ENCODE peak calls at places on chromosomes 12 and 14, in nine cellular contexts. One of them, this sample, is unnamed.
A peak's percentile ranks its signal among the peaks of the same experiment; 100 is the strongest.

GRCh38 chr14:58638231-58639205 is 756 bp downstream of the DACT1 start:
- DNase-seq in fibroblast of lung: peak; percentile 57
- DNase-seq in thyroid gland: peak; percentile 47
- DNase-seq in fibroblast of villous mesenchyme: peak; percentile 44
- DNase-seq in Panc1: no peak
- DNase-seq in endothelial cell of umbilical vein: peak; percentile 26
- DNase-seq in ascending aorta: no peak
- DNase-seq in CD4-positive, alpha-beta T cell: no peak
- DNase-seq in type B pancreatic cell: no peak
- DNase-seq in this sample: no peak

GRCh38 chr12:27161458-27162228 is 79.3 kb upstream of the C12orf71 start:
- DNase-seq in fibroblast of lung: no peak
- DNase-seq in CD4-positive, alpha-beta T cell: no peak
- DNase-seq in Panc1: peak; percentile 88
- DNase-seq in ascending aorta: no peak
- DNase-seq in thyroid gland: no peak
- DNase-seq in endothelial cell of umbilical vein: peak; percentile 9
- DNase-seq in type B pancreatic cell: no peak
- DNase-seq in fibroblast of villous mesenchyme: peak; percentile 65
- DNase-seq in this sample: no peak

GRCh38 chr14:54440870-54441868 is at the start of gene CNIH1:
- DNase-seq in fibroblast of lung: peak; percentile 91
- DNase-seq in type B pancreatic cell: peak; percentile 97
- DNase-seq in thyroid gland: peak; percentile 92
- DNase-seq in ascending aorta: peak; percentile 44
- DNase-seq in Panc1: peak; percentile 72
- DNase-seq in endothelial cell of umbilical vein: peak; percentile 94
- DNase-seq in fibroblast of villous mesenchyme: peak; percentile 93
- DNase-seq in CD4-positive, alpha-beta T cell: peak; percentile 95
- DNase-seq in this sample: peak; percentile 98

GRCh38 chr12:96107236-96107635 is 71.8 kb upstream of the LTA4H start:
- DNase-seq in CD4-positive, alpha-beta T cell: no peak
- DNase-seq in fibroblast of lung: no peak
- DNase-seq in endothelial cell of umbilical vein: peak; percentile 60
- DNase-seq in thyroid gland: no peak
- DNase-seq in Panc1: no peak
- DNase-seq in fibroblast of villous mesenchyme: no peak
- DNase-seq in ascending aorta: no peak
- DNase-seq in type B pancreatic cell: no peak
- DNase-seq in this sample: no peak

GRCh38 chr12:11724888-11725310 is 75.4 kb downstream of the ETV6 start:
- DNase-seq in type B pancreatic cell: no peak
- DNase-seq in CD4-positive, alpha-beta T cell: no peak
- DNase-seq in endothelial cell of umbilical vein: peak; percentile 82
- DNase-seq in Panc1: no peak
- DNase-seq in ascending aorta: no peak
- DNase-seq in fibroblast of villous mesenchyme: peak; percentile 84
- DNase-seq in thyroid gland: peak; percentile 32
- DNase-seq in fibroblast of lung: peak; percentile 90
- DNase-seq in this sample: no peak

GRCh38 chr12:106357549-106358409 is at the start of gene POLR3B:
- DNase-seq in type B pancreatic cell: peak; percentile 96
- DNase-seq in ascending aorta: peak; percentile 83
- DNase-seq in fibroblast of villous mesenchyme: peak; percentile 96
- DNase-seq in CD4-positive, alpha-beta T cell: peak; percentile 95
- DNase-seq in thyroid gland: peak; percentile 97
- DNase-seq in fibroblast of lung: peak; percentile 95
- DNase-seq in endothelial cell of umbilical vein: peak; percentile 97
- DNase-seq in Panc1: peak; percentile 79
- DNase-seq in this sample: peak; percentile 98

GRCh38 chr12:110109037-110109836 is 14.9 kb upstream of the IFT81 start:
- DNase-seq in ascending aorta: peak; percentile 77
- DNase-seq in CD4-positive, alpha-beta T cell: no peak
- DNase-seq in fibroblast of villous mesenchyme: peak; percentile 100
- DNase-seq in thyroid gland: peak; percentile 71
- DNase-seq in endothelial cell of umbilical vein: peak; percentile 81
- DNase-seq in Panc1: no peak
- DNase-seq in type B pancreatic cell: no peak
- DNase-seq in fibroblast of lung: peak; percentile 100
- DNase-seq in this sample: no peak

GRCh38 chr12:64137117-64137516 is 85.0 kb downstream of the KICS2 start:
- DNase-seq in fibroblast of lung: no peak
- DNase-seq in thyroid gland: no peak
- DNase-seq in Panc1: no peak
- DNase-seq in fibroblast of villous mesenchyme: peak; percentile 47
- DNase-seq in CD4-positive, alpha-beta T cell: no peak
- DNase-seq in ascending aorta: no peak
- DNase-seq in type B pancreatic cell: no peak
- DNase-seq in endothelial cell of umbilical vein: no peak
- DNase-seq in this sample: no peak

GRCh38 chr12:107515446-107515958 is 170.1 kb upstream of the PWP1 start:
- DNase-seq in fibroblast of lung: peak; percentile 99
- DNase-seq in CD4-positive, alpha-beta T cell: no peak
- DNase-seq in Panc1: no peak
- DNase-seq in ascending aorta: peak; percentile 38
- DNase-seq in fibroblast of villous mesenchyme: peak; percentile 23
- DNase-seq in thyroid gland: peak; percentile 79
- DNase-seq in endothelial cell of umbilical vein: peak; percentile 73
- DNase-seq in type B pancreatic cell: no peak
- DNase-seq in this sample: peak; percentile 42

GRCh38 chr12:101027200-101027599 is 182.8 kb downstream of the SLC5A8 start:
- DNase-seq in ascending aorta: no peak
- DNase-seq in fibroblast of villous mesenchyme: no peak
- DNase-seq in Panc1: no peak
- DNase-seq in fibroblast of lung: no peak
- DNase-seq in type B pancreatic cell: no peak
- DNase-seq in endothelial cell of umbilical vein: no peak
- DNase-seq in CD4-positive, alpha-beta T cell: no peak
- DNase-seq in thyroid gland: no peak
- DNase-seq in this sample: no peak

GRCh38 chr12:50598321-50598862 is 93.6 kb downstream of the DIP2B start:
- DNase-seq in ascending aorta: no peak
- DNase-seq in fibroblast of villous mesenchyme: peak; percentile 39
- DNase-seq in type B pancreatic cell: no peak
- DNase-seq in fibroblast of lung: peak; percentile 45
- DNase-seq in Panc1: no peak
- DNase-seq in thyroid gland: peak; percentile 40
- DNase-seq in endothelial cell of umbilical vein: no peak
- DNase-seq in CD4-positive, alpha-beta T cell: no peak
- DNase-seq in this sample: peak; percentile 1

GRCh38 chr12:50600364-50600763 is 95.6 kb downstream of the DIP2B start:
- DNase-seq in type B pancreatic cell: no peak
- DNase-seq in fibroblast of villous mesenchyme: no peak
- DNase-seq in Panc1: no peak
- DNase-seq in thyroid gland: no peak
- DNase-seq in ascending aorta: no peak
- DNase-seq in CD4-positive, alpha-beta T cell: no peak
- DNase-seq in endothelial cell of umbilical vein: no peak
- DNase-seq in fibroblast of lung: no peak
- DNase-seq in this sample: peak; percentile 4

GRCh38 chr12:50599366-50600095 is 94.7 kb downstream of the DIP2B start:
- DNase-seq in thyroid gland: no peak
- DNase-seq in CD4-positive, alpha-beta T cell: no peak
- DNase-seq in type B pancreatic cell: no peak
- DNase-seq in endothelial cell of umbilical vein: peak; percentile 65
- DNase-seq in ascending aorta: no peak
- DNase-seq in fibroblast of lung: no peak
- DNase-seq in fibroblast of villous mesenchyme: no peak
- DNase-seq in Panc1: no peak
- DNase-seq in this sample: no peak

GRCh38 chr12:50595667-50596066 is 90.9 kb downstream of the DIP2B start:
- DNase-seq in endothelial cell of umbilical vein: no peak
- DNase-seq in thyroid gland: no peak
- DNase-seq in type B pancreatic cell: no peak
- DNase-seq in fibroblast of lung: no peak
- DNase-seq in fibroblast of villous mesenchyme: no peak
- DNase-seq in CD4-positive, alpha-beta T cell: no peak
- DNase-seq in ascending aorta: no peak
- DNase-seq in Panc1: no peak
- DNase-seq in this sample: no peak

GRCh38 chr12:50597200-50598195 is 92.7 kb downstream of the DIP2B start:
- DNase-seq in type B pancreatic cell: no peak
- DNase-seq in thyroid gland: no peak
- DNase-seq in fibroblast of lung: peak; percentile 91
- DNase-seq in CD4-positive, alpha-beta T cell: no peak
- DNase-seq in fibroblast of villous mesenchyme: peak; percentile 80
- DNase-seq in Panc1: peak; percentile 83
- DNase-seq in endothelial cell of umbilical vein: peak; percentile 80
- DNase-seq in ascending aorta: no peak
- DNase-seq in this sample: peak; percentile 38
- TF ChIP-seq CTCF in type B pancreatic cell: no peak
- TF ChIP-seq CTCF in thyroid gland: no peak
- TF ChIP-seq CTCF in fibroblast of lung: no peak
- TF ChIP-seq CTCF in CD4-positive, alpha-beta T cell: no peak
- TF ChIP-seq CTCF in fibroblast of villous mesenchyme: peak; percentile 13
- TF ChIP-seq CTCF in Panc1: peak; percentile 51
- TF ChIP-seq CTCF in endothelial cell of umbilical vein: no peak
- TF ChIP-seq CTCF in ascending aorta: no peak
- TF ChIP-seq CTCF in this sample: peak; percentile 23

GRCh38 chr12:126051611-126052107 is 986.4 kb downstream of the AACS start:
- DNase-seq in CD4-positive, alpha-beta T cell: no peak
- DNase-seq in thyroid gland: no peak
- DNase-seq in Panc1: no peak
- DNase-seq in fibroblast of villous mesenchyme: peak; percentile 90
- DNase-seq in ascending aorta: no peak
- DNase-seq in fibroblast of lung: peak; percentile 96
- DNase-seq in endothelial cell of umbilical vein: no peak
- DNase-seq in type B pancreatic cell: no peak
- DNase-seq in this sample: no peak
- TF ChIP-seq CTCF in CD4-positive, alpha-beta T cell: no peak
- TF ChIP-seq CTCF in thyroid gland: no peak
- TF ChIP-seq CTCF in Panc1: peak; percentile 10
- TF ChIP-seq CTCF in fibroblast of villous mesenchyme: peak; percentile 21
- TF ChIP-seq CTCF in ascending aorta: no peak
- TF ChIP-seq CTCF in fibroblast of lung: no peak
- TF ChIP-seq CTCF in endothelial cell of umbilical vein: no peak
- TF ChIP-seq CTCF in type B pancreatic cell: no peak
- TF ChIP-seq CTCF in this sample: no peak

DNA sequence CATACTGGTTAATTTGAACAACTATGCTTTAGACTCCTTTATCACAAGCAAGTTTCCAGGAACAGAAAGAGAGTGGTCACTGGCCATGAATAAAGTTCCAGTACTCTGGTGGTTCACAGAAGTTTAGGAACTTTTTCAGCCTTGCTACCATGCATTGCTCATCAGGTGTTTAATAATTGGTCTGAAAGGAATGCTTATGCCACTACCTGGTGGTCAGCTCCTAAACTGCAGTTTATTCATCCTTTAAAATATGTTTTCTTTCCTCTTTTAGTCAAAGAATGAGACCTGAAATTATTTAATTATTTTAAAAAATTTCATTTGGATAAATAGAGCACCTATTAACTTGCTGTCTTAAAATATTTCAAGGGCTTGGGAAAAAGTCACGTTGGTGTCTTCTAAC is 260.1 kb upstream of the OR4E1 start:
- DNase-seq in endothelial cell of umbilical vein: peak; percentile 53
- DNase-seq in Panc1: no peak
- DNase-seq in type B pancreatic cell: no peak
- DNase-seq in fibroblast of villous mesenchyme: no peak
- DNase-seq in fibroblast of lung: no peak
- DNase-seq in thyroid gland: no peak
- DNase-seq in CD4-positive, alpha-beta T cell: no peak
- DNase-seq in ascending aorta: no peak
- DNase-seq in this sample: no peak
- TF ChIP-seq CTCF in endothelial cell of umbilical vein: peak; percentile 35
- TF ChIP-seq CTCF in Panc1: no peak
- TF ChIP-seq CTCF in type B pancreatic cell: peak; percentile 59
- TF ChIP-seq CTCF in fibroblast of villous mesenchyme: no peak
- TF ChIP-seq CTCF in fibroblast of lung: no peak
- TF ChIP-seq CTCF in thyroid gland: no peak
- TF ChIP-seq CTCF in CD4-positive, alpha-beta T cell: peak; percentile 31
- TF ChIP-seq CTCF in ascending aorta: no peak
- TF ChIP-seq CTCF in this sample: no peak

GRCh38 chr12:130835011-130835410 is 4.0 kb downstream of the STX2 start:
- DNase-seq in CD4-positive, alpha-beta T cell: no peak
- DNase-seq in Panc1: no peak
- DNase-seq in endothelial cell of umbilical vein: no peak
- DNase-seq in fibroblast of villous mesenchyme: no peak
- DNase-seq in ascending aorta: no peak
- DNase-seq in thyroid gland: no peak
- DNase-seq in type B pancreatic cell: no peak
- DNase-seq in fibroblast of lung: no peak
- DNase-seq in this sample: no peak

GRCh38 chr12:130839770-130840355 is 813 bp upstream of the STX2 start:
- DNase-seq in fibroblast of lung: no peak
- DNase-seq in thyroid gland: no peak
- DNase-seq in endothelial cell of umbilical vein: no peak
- DNase-seq in fibroblast of villous mesenchyme: no peak
- DNase-seq in CD4-positive, alpha-beta T cell: no peak
- DNase-seq in Panc1: no peak
- DNase-seq in ascending aorta: no peak
- DNase-seq in type B pancreatic cell: no peak
- DNase-seq in this sample: no peak

GRCh38 chr12:130838284-130838950 is 633 bp downstream of the STX2 start:
- DNase-seq in Panc1: no peak
- DNase-seq in endothelial cell of umbilical vein: peak; percentile 26
- DNase-seq in fibroblast of villous mesenchyme: peak; percentile 27
- DNase-seq in type B pancreatic cell: no peak
- DNase-seq in CD4-positive, alpha-beta T cell: peak; percentile 11
- DNase-seq in ascending aorta: no peak
- DNase-seq in fibroblast of lung: peak; percentile 15
- DNase-seq in thyroid gland: peak; percentile 55
- DNase-seq in this sample: no peak

GRCh38 chr12:130835436-130835835 is 3.6 kb downstream of the STX2 start:
- DNase-seq in type B pancreatic cell: no peak
- DNase-seq in CD4-positive, alpha-beta T cell: no peak
- DNase-seq in endothelial cell of umbilical vein: no peak
- DNase-seq in thyroid gland: no peak
- DNase-seq in ascending aorta: no peak
- DNase-seq in Panc1: no peak
- DNase-seq in fibroblast of lung: no peak
- DNase-seq in fibroblast of villous mesenchyme: no peak
- DNase-seq in this sample: no peak

DNA sequence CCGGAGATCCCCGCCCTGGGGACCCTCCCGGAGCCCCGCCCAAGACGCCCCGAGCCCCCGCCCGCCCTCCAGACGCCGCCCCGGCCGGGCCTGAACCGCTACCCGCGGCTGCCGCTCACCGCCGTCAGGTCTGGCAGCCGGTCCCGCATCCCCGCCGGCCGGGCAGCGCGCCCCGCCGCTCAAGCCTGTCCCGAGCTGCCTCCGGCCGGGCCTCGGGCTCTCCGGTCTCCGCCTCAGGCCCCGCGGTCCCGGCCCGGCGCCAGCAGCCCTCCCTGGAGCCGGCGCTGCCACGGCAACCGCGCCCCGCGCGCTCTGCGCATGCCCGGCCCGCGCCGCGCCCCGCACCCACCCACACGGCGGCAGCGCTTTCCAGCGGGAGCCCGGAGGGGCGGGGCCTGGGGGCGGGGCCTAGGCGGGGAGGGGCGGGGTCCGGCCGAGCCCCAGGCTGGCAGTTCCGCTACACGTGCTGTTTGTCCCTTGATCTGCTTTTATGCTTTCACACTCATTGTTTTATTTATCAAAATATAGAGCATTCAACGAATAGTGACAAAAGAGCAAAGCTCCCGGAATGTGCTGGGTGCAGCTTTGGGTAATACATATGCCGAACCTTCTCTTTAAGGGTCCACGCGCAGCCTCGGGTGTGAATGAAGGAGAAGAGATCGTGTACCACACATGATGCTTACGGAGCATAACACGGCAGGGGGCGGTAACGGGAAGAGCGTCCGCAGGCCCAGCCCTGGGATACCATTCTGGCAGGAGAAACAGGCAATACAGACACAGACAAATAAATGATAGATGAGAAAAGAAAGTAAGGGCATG is at the start of gene STX2:
- DNase-seq in thyroid gland: peak; percentile 88
- DNase-seq in fibroblast of villous mesenchyme: peak; percentile 83
- DNase-seq in CD4-positive, alpha-beta T cell: peak; percentile 92
- DNase-seq in Panc1: peak; percentile 62
- DNase-seq in endothelial cell of umbilical vein: peak; percentile 88
- DNase-seq in type B pancreatic cell: peak; percentile 93
- DNase-seq in fibroblast of lung: peak; percentile 70
- DNase-seq in ascending aorta: peak; percentile 31
- DNase-seq in this sample: peak; percentile 98
- TF ChIP-seq CTCF in thyroid gland: no peak
- TF ChIP-seq CTCF in fibroblast of villous mesenchyme: peak; percentile 49
- TF ChIP-seq CTCF in CD4-positive, alpha-beta T cell: peak; percentile 54
- TF ChIP-seq CTCF in Panc1: no peak
- TF ChIP-seq CTCF in endothelial cell of umbilical vein: peak; percentile 13
- TF ChIP-seq CTCF in type B pancreatic cell: peak; percentile 44
- TF ChIP-seq CTCF in fibroblast of lung: peak; percentile 36
- TF ChIP-seq CTCF in ascending aorta: no peak
- TF ChIP-seq CTCF in this sample: peak; percentile 25